ENCODE peak calls at places on chromosomes 5 and 9, in eight cellular contexts. One of them, this sample, is unnamed.

GRCh38 chr9:94801685-94802084 is 75.2 kb downstream of the AOPEP start:
- DNase-seq in neural progenitor cell: no peak
- DNase-seq in neuronal stem cell: no peak
- DNase-seq in PC-3: no peak
- DNase-seq in astrocyte: peak; percentile 92
- DNase-seq in fibroblast of lung: peak; percentile 17
- DNase-seq in GM23248: peak; percentile 63
- DNase-seq in HCT116: no peak
- DNase-seq in this sample: no peak

GRCh38 chr5:140113180-140113698 is 670 bp upstream of the PURA start:
- DNase-seq in neural progenitor cell: peak; percentile 56
- DNase-seq in neuronal stem cell: no peak
- DNase-seq in PC-3: no peak
- DNase-seq in astrocyte: no peak
- DNase-seq in fibroblast of lung: no peak
- DNase-seq in GM23248: peak; percentile 39
- DNase-seq in HCT116: no peak
- DNase-seq in this sample: peak; percentile 32

GRCh38 chr9:83472221-83472665 is 66.0 kb downstream of the FRMD3 start:
- DNase-seq in neural progenitor cell: no peak
- DNase-seq in neuronal stem cell: no peak
- DNase-seq in PC-3: peak; percentile 91
- DNase-seq in astrocyte: peak; percentile 1
- DNase-seq in fibroblast of lung: no peak
- DNase-seq in GM23248: peak; percentile 70
- DNase-seq in HCT116: no peak
- DNase-seq in this sample: no peak

GRCh38 chr9:69758981-69759477 is 782 bp downstream of the PTAR1 start:
- DNase-seq in neural progenitor cell: no peak
- DNase-seq in neuronal stem cell: peak; percentile 12
- DNase-seq in PC-3: no peak
- DNase-seq in astrocyte: peak; percentile 12
- DNase-seq in fibroblast of lung: peak; percentile 30
- DNase-seq in GM23248: peak; percentile 41
- DNase-seq in HCT116: no peak
- DNase-seq in this sample: peak; percentile 48

GRCh38 chr5:114789773-114790402 is 379.8 kb downstream of the TRIM36 start:
- DNase-seq in neural progenitor cell: peak; percentile 72
- DNase-seq in neuronal stem cell: peak; percentile 31
- DNase-seq in PC-3: peak; percentile 51
- DNase-seq in astrocyte: peak; percentile 0
- DNase-seq in fibroblast of lung: peak; percentile 16
- DNase-seq in GM23248: peak; percentile 20
- DNase-seq in HCT116: peak; percentile 34
- DNase-seq in this sample: peak; percentile 52

GRCh38 chr9:134377976-134378375 is 51.7 kb downstream of the RXRA start:
- DNase-seq in neural progenitor cell: no peak
- DNase-seq in neuronal stem cell: no peak
- DNase-seq in PC-3: peak; percentile 75
- DNase-seq in astrocyte: no peak
- DNase-seq in fibroblast of lung: no peak
- DNase-seq in GM23248: peak; percentile 47
- DNase-seq in HCT116: no peak
- DNase-seq in this sample: no peak

GRCh38 chr9:83281306-83282255 is 218.6 kb upstream of the RASEF start:
- DNase-seq in neural progenitor cell: no peak
- DNase-seq in neuronal stem cell: no peak
- DNase-seq in PC-3: peak; percentile 65
- DNase-seq in astrocyte: peak; percentile 76
- DNase-seq in fibroblast of lung: peak; percentile 6
- DNase-seq in GM23248: peak; percentile 73
- DNase-seq in HCT116: no peak
- DNase-seq in this sample: peak; percentile 80

GRCh38 chr5:79685621-79686020 is 4.0 kb upstream of the CMYA5 start:
- DNase-seq in neural progenitor cell: no peak
- DNase-seq in neuronal stem cell: no peak
- DNase-seq in PC-3: no peak
- DNase-seq in astrocyte: no peak
- DNase-seq in fibroblast of lung: peak; percentile 32
- DNase-seq in GM23248: peak; percentile 54
- DNase-seq in HCT116: no peak
- DNase-seq in this sample: peak; percentile 33

GRCh38 chr5:32076699-32077695 is 97.1 kb downstream of the GOLPH3 start:
- DNase-seq in neural progenitor cell: peak; percentile 62
- DNase-seq in neuronal stem cell: peak; percentile 21
- DNase-seq in PC-3: peak; percentile 80
- DNase-seq in astrocyte: peak; percentile 86
- DNase-seq in fibroblast of lung: peak; percentile 76
- DNase-seq in GM23248: peak; percentile 70
- DNase-seq in HCT116: peak; percentile 34
- DNase-seq in this sample: peak; percentile 82

GRCh38 chr5:131749138-131749537 is 47.7 kb downstream of the FNIP1 start:
- DNase-seq in neural progenitor cell: no peak
- DNase-seq in neuronal stem cell: no peak
- DNase-seq in PC-3: peak; percentile 73
- DNase-seq in astrocyte: peak; percentile 54
- DNase-seq in fibroblast of lung: peak; percentile 36
- DNase-seq in GM23248: peak; percentile 67
- DNase-seq in HCT116: no peak
- DNase-seq in this sample: no peak

GRCh38 chr5:103743455-103743854 is 180.9 kb upstream of the NUDT12 start:
- DNase-seq in neural progenitor cell: no peak
- DNase-seq in neuronal stem cell: no peak
- DNase-seq in PC-3: no peak
- DNase-seq in astrocyte: no peak
- DNase-seq in fibroblast of lung: no peak
- DNase-seq in GM23248: no peak
- DNase-seq in HCT116: no peak
- DNase-seq in this sample: no peak

GRCh38 chr5:17898766-17899165 is 264.5 kb downstream of the TAF11L14 start:
- DNase-seq in neural progenitor cell: no peak
- DNase-seq in neuronal stem cell: no peak
- DNase-seq in PC-3: no peak
- DNase-seq in astrocyte: no peak
- DNase-seq in fibroblast of lung: no peak
- DNase-seq in GM23248: no peak
- DNase-seq in HCT116: no peak
- DNase-seq in this sample: no peak

GRCh38 chr9:91937031-91937430 is 13.0 kb downstream of the ROR2 start:
- DNase-seq in neural progenitor cell: no peak
- DNase-seq in neuronal stem cell: no peak
- DNase-seq in PC-3: no peak
- DNase-seq in astrocyte: no peak
- DNase-seq in fibroblast of lung: no peak
- DNase-seq in GM23248: no peak
- DNase-seq in HCT116: no peak
- DNase-seq in this sample: peak; percentile 19

GRCh38 chr9:70120834-70121510 is 77.3 kb downstream of the MAMDC2 start:
- DNase-seq in neural progenitor cell: peak; percentile 12
- DNase-seq in neuronal stem cell: no peak
- DNase-seq in PC-3: peak; percentile 83
- DNase-seq in astrocyte: peak; percentile 97
- DNase-seq in fibroblast of lung: peak; percentile 88
- DNase-seq in GM23248: peak; percentile 98
- DNase-seq in HCT116: no peak
- DNase-seq in this sample: peak; percentile 88

GRCh38 chr9:125241863-125242739 is 958 bp upstream of the HSPA5 start:
- DNase-seq in neural progenitor cell: no peak
- DNase-seq in neuronal stem cell: no peak
- DNase-seq in PC-3: no peak
- DNase-seq in astrocyte: no peak
- DNase-seq in fibroblast of lung: no peak
- DNase-seq in GM23248: peak; percentile 70
- DNase-seq in HCT116: no peak
- DNase-seq in this sample: no peak

GRCh38 chr5:145908206-145908945 is 28.0 kb upstream of the SH3RF2 start:
- DNase-seq in neural progenitor cell: peak; percentile 37
- DNase-seq in neuronal stem cell: no peak
- DNase-seq in PC-3: peak; percentile 12
- DNase-seq in astrocyte: no peak
- DNase-seq in fibroblast of lung: no peak
- DNase-seq in GM23248: no peak
- DNase-seq in HCT116: peak; percentile 18
- DNase-seq in this sample: no peak

GRCh38 chr9:72480931-72481330 is 40.5 kb upstream of the TMC1 start:
- DNase-seq in neural progenitor cell: no peak
- DNase-seq in neuronal stem cell: no peak
- DNase-seq in PC-3: peak; percentile 51
- DNase-seq in astrocyte: peak; percentile 67
- DNase-seq in fibroblast of lung: peak; percentile 48
- DNase-seq in GM23248: peak; percentile 38
- DNase-seq in HCT116: no peak
- DNase-seq in this sample: peak; percentile 39

GRCh38 chr9:72478993-72479392 is 42.4 kb upstream of the TMC1 start:
- DNase-seq in neural progenitor cell: no peak
- DNase-seq in neuronal stem cell: no peak
- DNase-seq in PC-3: no peak
- DNase-seq in astrocyte: peak; percentile 57
- DNase-seq in fibroblast of lung: no peak
- DNase-seq in GM23248: peak; percentile 61
- DNase-seq in HCT116: no peak
- DNase-seq in this sample: no peak

GRCh38 chr9:72476617-72477375 is 44.6 kb upstream of the TMC1 start:
- DNase-seq in neural progenitor cell: no peak
- DNase-seq in neuronal stem cell: no peak
- DNase-seq in PC-3: peak; percentile 97
- DNase-seq in astrocyte: peak; percentile 86
- DNase-seq in fibroblast of lung: peak; percentile 44
- DNase-seq in GM23248: peak; percentile 79
- DNase-seq in HCT116: peak; percentile 98
- DNase-seq in this sample: peak; percentile 23

GRCh38 chr9:72476100-72476499 is 45.3 kb upstream of the TMC1 start:
- DNase-seq in neural progenitor cell: no peak
- DNase-seq in neuronal stem cell: no peak
- DNase-seq in PC-3: no peak
- DNase-seq in astrocyte: no peak
- DNase-seq in fibroblast of lung: no peak
- DNase-seq in GM23248: no peak
- DNase-seq in HCT116: no peak
- DNase-seq in this sample: no peak

DNA sequence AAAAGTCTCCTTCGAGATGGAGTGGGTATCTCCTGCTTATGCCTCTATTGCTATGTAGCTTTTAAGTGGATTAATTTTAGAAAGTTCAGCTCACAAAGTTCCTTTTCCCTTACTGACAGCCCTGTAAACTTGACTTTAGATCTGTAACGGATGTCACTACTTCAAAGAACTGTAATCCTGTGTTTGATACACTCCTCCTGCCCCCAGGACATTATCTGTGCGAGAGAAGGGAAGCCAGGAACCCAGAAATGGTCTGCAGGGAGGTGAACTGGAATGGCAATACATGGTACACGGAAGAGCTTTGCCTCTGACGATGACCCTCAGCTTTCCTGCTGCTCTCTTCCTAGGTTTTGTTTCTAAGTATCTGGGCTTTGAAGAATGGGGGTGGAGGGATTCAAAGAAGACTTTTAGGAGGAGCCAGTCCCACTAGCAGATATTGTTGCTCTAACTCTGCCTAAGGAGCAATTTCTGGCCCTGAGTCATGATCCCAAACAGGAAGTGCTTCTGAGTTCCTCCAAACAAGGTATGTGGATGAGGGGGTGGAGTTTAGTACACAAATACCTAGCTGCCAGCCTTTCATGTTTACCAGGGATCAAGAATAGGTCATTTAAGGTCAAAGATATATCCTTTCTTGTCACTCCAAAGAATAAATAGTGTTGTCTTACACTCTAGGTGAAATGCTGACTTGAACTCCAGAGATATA is 43.4 kb upstream of the TMC1 start:
- DNase-seq in neural progenitor cell: no peak
- DNase-seq in neuronal stem cell: no peak
- DNase-seq in PC-3: peak; percentile 86
- DNase-seq in astrocyte: peak; percentile 74
- DNase-seq in fibroblast of lung: peak; percentile 34
- DNase-seq in GM23248: peak; percentile 82
- DNase-seq in HCT116: peak; percentile 86
- DNase-seq in this sample: peak; percentile 59
- H3K9ac ChIP-seq in neural progenitor cell: no peak overlapping the region
- H3K9ac ChIP-seq in neuronal stem cell: no peak overlapping the region
- H3K9ac ChIP-seq in PC-3: no peak overlapping the region
- H3K9ac ChIP-seq in astrocyte: no peak overlapping the region
- H3K9ac ChIP-seq in fibroblast of lung: no peak overlapping the region
- H3K9ac ChIP-seq in GM23248: no peak overlapping the region
- H3K9ac ChIP-seq in HCT116: peak overlapping the region; percentile 53
- H3K9ac ChIP-seq in this sample: no peak overlapping the region

GRCh38 chr5:150503977-150504620 is 3.8 kb upstream of the NDST1 start:
- DNase-seq in neural progenitor cell: no peak
- DNase-seq in neuronal stem cell: no peak
- DNase-seq in PC-3: no peak
- DNase-seq in astrocyte: no peak
- DNase-seq in fibroblast of lung: no peak
- DNase-seq in GM23248: peak; percentile 73
- DNase-seq in HCT116: no peak
- DNase-seq in this sample: no peak
- H3K4me1 ChIP-seq in neural progenitor cell: peaks cover 55% of the 10 kb centered on the region
- H3K4me1 ChIP-seq in neuronal stem cell: peaks cover 44% of the 10 kb centered on the region
- H3K4me1 ChIP-seq in PC-3: peaks cover 7% of the 10 kb centered on the region
- H3K4me1 ChIP-seq in astrocyte: peaks cover 66% of the 10 kb centered on the region
- H3K4me1 ChIP-seq in fibroblast of lung: peaks cover 48% of the 10 kb centered on the region
- H3K4me1 ChIP-seq in GM23248: peaks cover 58% of the 10 kb centered on the region
- H3K4me1 ChIP-seq in HCT116: peaks cover 34% of the 10 kb centered on the region
- H3K4me1 ChIP-seq in this sample: peaks cover 92% of the 10 kb centered on the region

GRCh38 chr5:1522601-1523479 is 920 bp downstream of the LPCAT1 start:
- DNase-seq in neural progenitor cell: peak; percentile 59
- DNase-seq in neuronal stem cell: no peak
- DNase-seq in PC-3: no peak
- DNase-seq in astrocyte: no peak
- DNase-seq in fibroblast of lung: no peak
- DNase-seq in GM23248: peak; percentile 71
- DNase-seq in HCT116: no peak
- DNase-seq in this sample: peak; percentile 66
- H3K9ac ChIP-seq in neural progenitor cell: peak overlapping the region; percentile 75
- H3K9ac ChIP-seq in neuronal stem cell: peak overlapping the region; percentile 86
- H3K9ac ChIP-seq in PC-3: peak overlapping the region; percentile 95
- H3K9ac ChIP-seq in astrocyte: peak overlapping the region; percentile 76
- H3K9ac ChIP-seq in fibroblast of lung: peak overlapping the region; percentile 82
- H3K9ac ChIP-seq in GM23248: peak overlapping the region; percentile 97
- H3K9ac ChIP-seq in HCT116: peak overlapping the region; percentile 84
- H3K9ac ChIP-seq in this sample: peak overlapping the region; percentile 89

GRCh38 chr9:33850267-33850629 is 33.3 kb downstream of the UBE2R2 start:
- DNase-seq in neural progenitor cell: no peak
- DNase-seq in neuronal stem cell: no peak
- DNase-seq in PC-3: no peak
- DNase-seq in astrocyte: no peak
- DNase-seq in fibroblast of lung: no peak
- DNase-seq in GM23248: no peak
- DNase-seq in HCT116: no peak
- DNase-seq in this sample: no peak
- H3K4me1 ChIP-seq in neural progenitor cell: no peaks in the 10 kb centered on the region
- H3K4me1 ChIP-seq in neuronal stem cell: peaks cover 5% of the 10 kb centered on the region
- H3K4me1 ChIP-seq in PC-3: peaks cover 44% of the 10 kb centered on the region
- H3K4me1 ChIP-seq in astrocyte: peaks cover 4% of the 10 kb centered on the region
- H3K4me1 ChIP-seq in fibroblast of lung: no peaks in the 10 kb centered on the region
- H3K4me1 ChIP-seq in GM23248: peaks cover 23% of the 10 kb centered on the region
- H3K4me1 ChIP-seq in HCT116: peaks cover 24% of the 10 kb centered on the region
- H3K4me1 ChIP-seq in this sample: peaks cover 29% of the 10 kb centered on the region

This sample was measured in adipocyte.